ENCODE peak calls at places on chromosome 2, in four cellular contexts. J, T, F and E are unnamed samples. For H3K27me3, the result is how much of the 10 kb centered on the place peaks cover.

GRCh38 chr2:30433902-30434301 is 13.1 kb upstream of the LCLAT1 start:
- DNase-seq in J (no peak), T (no peak), F (no peak), E (peak)

GRCh38 chr2:63425079-63425416 is 163.2 kb downstream of the WDPCP start:
- DNase-seq in J (no peak), T (no peak), F (no peak), E (no peak)

GRCh38 chr2:102342888-102343287 is 12.7 kb upstream of the IL18R1 start:
- DNase-seq in J (no peak), T (no peak), F (no peak), E (no peak)

GRCh38 chr2:221343524-221343923 is 228.6 kb downstream of the EPHA4 start:
- DNase-seq in J (no peak), T (no peak), F (no peak), E (no peak)

GRCh38 chr2:17615728-17616351 is 75.3 kb downstream of the VSNL1 start:
- DNase-seq in J (no peak), T (no peak), F (no peak), E (peak)

GRCh38 chr2:133790706-133791105 is 222.4 kb upstream of the NCKAP5 start:
- DNase-seq in J (no peak), T (no peak), F (no peak), E (peak)

GRCh38 chr2:60520477-60520876 is 33.0 kb downstream of the BCL11A start:
- DNase-seq in J (no peak), T (no peak), F (no peak), E (no peak)

GRCh38 chr2:241775223-241776177 is 1.1 kb upstream of the GAL3ST2 start:
- DNase-seq in J (no peak), T (no peak), F (peak), E (no peak)

GRCh38 chr2:133270550-133270949 is 297.7 kb downstream of the NCKAP5 start:
- DNase-seq in J (no peak), T (no peak), F (no peak), E (no peak)

GRCh38 chr2:128644745-128645256 is 326.1 kb upstream of the HS6ST1 start:
- DNase-seq in J (peak), T (peak), F (peak), E (no peak)

GRCh38 chr2:208386546-208386945 is 20.0 kb upstream of the PTH2R start:
- DNase-seq in J (no peak), T (no peak), F (no peak), E (no peak)

GRCh38 chr2:63226297-63226696 is 175.7 kb downstream of the OTX1 start:
- DNase-seq in J (no peak), T (no peak), F (no peak), E (no peak)

GRCh38 chr2:4930704-4931103 is 761.5 kb upstream of the SOX11 start:
- DNase-seq in J (no peak), T (no peak), F (no peak), E (no peak)

GRCh38 chr2:237281900-237282306 is 132.1 kb downstream of the COL6A3 start:
- DNase-seq in J (no peak), T (no peak), F (no peak), E (peak)

GRCh38 chr2:96264656-96265348 is 995 bp downstream of the TMEM127 start:
- DNase-seq in J (peak), T (no peak), F (no peak), E (peak)

GRCh38 chr2:238030422-238031155 is 30.2 kb upstream of the SCLY start:
- DNase-seq in J (no peak), T (no peak), F (no peak), E (no peak)

GRCh38 chr2:204072443-204073324 is 136.1 kb downstream of the ICOS start:
- DNase-seq in J (peak), T (peak), F (no peak), E (peak)

GRCh38 chr2:222433381-222434173 is 9.2 kb downstream of the SGPP2 start:
- DNase-seq in J (no peak), T (no peak), F (no peak), E (no peak)

GRCh38 chr2:216497808-216498366 is 757 bp upstream of the RPL37A start:
- DNase-seq in J (no peak), T (no peak), F (no peak), E (no peak)

GRCh38 chr2:9249036-9249800 is 42.6 kb downstream of the ASAP2 start:
- DNase-seq in J (no peak), T (no peak), F (no peak), E (peak)

GRCh38 chr2:224025874-224026273 is 13.2 kb downstream of the SERPINE2 start:
- DNase-seq in J (no peak), T (no peak), F (no peak), E (no peak)

GRCh38 chr2:29012211-29012681 is 31.1 kb downstream of the TOGARAM2 start:
- DNase-seq in J (no peak), T (no peak), F (no peak), E (no peak)

GRCh38 chr2:98333922-98334321 is 12.3 kb upstream of the CNGA3 start:
- DNase-seq in J (no peak), T (no peak), F (no peak), E (no peak)

GRCh38 chr2:171383141-171383540 is 50.6 kb downstream of the METTL8 start:
- DNase-seq in J (no peak), T (no peak), F (no peak), E (no peak)

GRCh38 chr2:28631514-28632206 is 120.0 kb upstream of the PPP1CB start:
- DNase-seq in J (no peak), T (no peak), F (no peak), E (no peak)

GRCh38 chr2:241728627-241729026 is 5.8 kb upstream of the D2HGDH start:
- DNase-seq in J (no peak), T (no peak), F (no peak), E (no peak)

GRCh38 chr2:100785621-100786296 is 34.2 kb upstream of the NPAS2 start:
- DNase-seq in J (no peak), T (no peak), F (no peak), E (no peak)

GRCh38 chr2:169276045-169276444 is 86.3 kb downstream of the LRP2 start:
- DNase-seq in J (no peak), T (no peak), F (no peak), E (no peak)

GRCh38 chr2:75559633-75560021 is 1.1 kb downstream of the EVA1A start:
- DNase-seq in J (no peak), T (no peak), F (no peak), E (no peak)

GRCh38 chr2:190942697-190943096 is 62.1 kb downstream of the GLS start:
- DNase-seq in J (no peak), T (no peak), F (no peak), E (no peak)

GRCh38 chr2:42297322-42297936 is 63.6 kb downstream of the COX7A2L start:
- DNase-seq in J (no peak), T (no peak), F (no peak), E (no peak)

GRCh38 chr2:7845332-7845731 is 836.5 kb upstream of the ID2 start:
- DNase-seq in J (no peak), T (no peak), F (no peak), E (peak)

GRCh38 chr2:36058953-36059352 is 296.6 kb upstream of the CRIM1 start:
- DNase-seq in J (no peak), T (no peak), F (no peak), E (no peak)

GRCh38 chr2:46632349-46632748 is 153.0 kb downstream of the TMEM247 start:
- DNase-seq in J (peak), T (no peak), F (no peak), E (no peak)

GRCh38 chr2:163469561-163469962 is 266.2 kb downstream of the FIGN start:
- DNase-seq in J (no peak), T (peak), F (no peak), E (no peak)

GRCh38 chr2:177772529-177772928 is 300.0 kb downstream of the PDE11A start:
- DNase-seq in J (peak), T (no peak), F (no peak), E (peak)

GRCh38 chr2:148813603-148814065 is 61.4 kb upstream of the KIF5C start:
- DNase-seq in J (peak), T (peak), F (no peak), E (no peak)

GRCh38 chr2:191386938-191387536 is 141.8 kb downstream of the MYO1B start:
- DNase-seq in J (no peak), T (no peak), F (no peak), E (peak)

GRCh38 chr2:230614913-230615332 is 97.7 kb upstream of the CAB39 start:
- DNase-seq in J (no peak), T (no peak), F (no peak), E (no peak)

GRCh38 chr2:179861027-179861776 is at the start of gene ZNF385B:
- DNase-seq in J (peak), T (peak), F (peak), E (no peak)
- H3K27me3 ChIP-seq in J (under half), T (under half), F (under half), E (under half)

GRCh38 chr2:118845843-118846666 is 1.4 kb downstream of the EN1 start:
- DNase-seq in J (peak), T (no peak), F (no peak), E (no peak)

GRCh38 chr2:118848381-118849225 is 1.2 kb upstream of the EN1 start:
- DNase-seq in J (peak), T (no peak), F (no peak), E (no peak)

GRCh38 chr2:118847447-118848172 is at the start of gene EN1:
- DNase-seq in J (peak), T (no peak), F (no peak), E (no peak)

GRCh38 chr2:118845005-118845842 is 2.2 kb downstream of the EN1 start:
- DNase-seq in J (peak), T (no peak), F (no peak), E (no peak)

DNA sequence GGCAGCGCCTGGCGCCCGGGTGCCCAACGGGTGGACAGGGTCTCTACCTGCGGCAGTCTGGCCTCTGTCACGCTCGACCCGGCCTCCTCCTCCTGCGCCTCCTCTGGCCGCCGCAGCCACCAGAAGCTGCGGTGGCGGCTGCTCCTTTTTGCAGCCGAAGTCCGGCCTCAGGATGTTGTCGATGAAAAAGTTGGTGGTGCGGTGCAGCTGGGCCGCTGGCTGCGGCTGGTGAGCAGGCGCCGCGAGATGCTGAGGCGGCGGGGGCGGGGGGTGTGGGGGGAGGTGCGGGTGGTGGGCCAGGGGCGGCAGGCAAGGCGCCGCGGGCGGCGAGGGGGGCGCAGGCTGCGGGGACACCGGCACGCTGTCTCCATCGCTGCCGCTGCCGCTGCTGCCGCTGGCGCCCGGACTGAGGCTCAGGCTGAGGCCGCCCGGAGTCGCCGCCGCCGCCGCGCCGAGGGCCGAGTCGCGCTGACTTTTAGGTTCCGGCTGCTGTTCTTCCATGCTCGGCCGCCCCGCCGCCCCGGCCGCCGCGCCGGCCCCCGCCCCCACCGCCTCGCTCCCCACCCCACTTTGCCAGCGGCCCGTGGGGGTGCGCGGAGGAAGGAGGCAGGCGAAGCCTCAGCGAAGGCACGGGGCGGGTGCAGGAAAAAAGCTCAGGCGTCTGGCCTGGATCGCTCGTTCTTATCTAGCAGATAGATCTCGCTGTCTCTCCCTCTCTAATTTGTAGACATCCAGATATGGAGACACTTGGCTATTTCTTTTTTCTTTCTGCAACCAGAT is 591 bp downstream of the EN1 start:
- DNase-seq in J (peak), T (no peak), F (no peak), E (no peak)
- H3K27me3 ChIP-seq in J (half or more), T (half or more), F (under half), E (half or more)

GRCh38 chr2:219517954-219518778 is 3.9 kb downstream of the ASIC4 start:
- DNase-seq in J (no peak), T (no peak), F (no peak), E (no peak)
- H3K27me3 ChIP-seq in J (half or more), T (under half), F (under half), E (under half)

GRCh38 chr2:161424992-161425391 is 8.9 kb downstream of the TBR1 start:
- DNase-seq in J (no peak), T (no peak), F (no peak), E (no peak)
- H3K27me3 ChIP-seq in J (half or more), T (half or more), F (under half), E (half or more)

DNA sequence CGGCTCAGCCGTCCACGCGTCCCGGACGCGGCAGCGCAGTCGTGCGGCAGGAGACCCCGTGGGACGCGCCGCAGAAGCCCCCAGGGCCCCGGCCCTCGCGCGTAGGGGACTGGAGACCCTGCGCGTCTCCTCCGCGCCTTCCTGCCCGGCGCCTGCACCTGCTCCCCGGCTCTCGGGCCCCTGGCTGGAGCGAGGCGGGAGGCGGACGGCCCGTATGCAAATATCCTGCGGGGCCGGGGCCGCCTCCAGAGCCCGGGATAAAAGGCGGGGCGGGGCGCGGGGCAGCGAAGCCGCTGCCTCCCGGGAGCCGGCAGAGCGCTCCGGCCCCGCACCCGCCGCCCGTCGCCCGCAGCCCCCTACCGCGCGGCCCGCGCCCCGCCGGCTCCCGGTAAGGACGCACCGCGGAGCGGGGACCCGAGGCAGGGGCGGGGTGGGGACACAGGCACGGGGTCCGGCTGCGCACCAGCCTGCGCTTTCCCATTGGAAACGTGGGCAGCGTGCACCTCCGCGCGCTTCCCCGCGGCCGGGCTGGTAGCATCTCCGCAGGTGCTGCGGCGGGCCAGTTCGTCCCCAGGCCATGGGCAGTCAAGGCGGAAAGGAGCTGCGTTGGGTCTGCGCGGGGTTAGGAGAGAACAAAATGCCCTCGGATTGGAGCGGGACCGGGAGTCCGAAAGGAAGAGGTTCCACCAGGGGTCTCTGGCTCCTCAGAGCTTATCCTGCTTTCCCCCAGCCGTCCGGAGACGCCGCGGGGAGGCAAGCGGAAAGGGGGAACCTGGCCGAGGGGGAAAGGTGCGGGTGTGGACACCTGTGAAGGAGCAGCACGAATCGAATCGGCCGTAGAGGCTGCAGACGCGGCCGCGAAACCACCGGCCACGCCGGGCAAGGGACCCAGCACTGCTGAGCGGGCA is at the start of gene ATP6V1C2:
- DNase-seq in J (peak), T (no peak), F (peak), E (no peak)
- H3K27me3 ChIP-seq in J (half or more), T (under half), F (under half), E (under half)

GRCh38 chr2:121960251-121960650 is 204.8 kb downstream of the TSN start:
- DNase-seq in J (no peak), T (no peak), F (no peak), E (no peak)

GRCh38 chr2:121955313-121956211 is 200.1 kb downstream of the TSN start:
- DNase-seq in J (no peak), T (no peak), F (no peak), E (no peak)
- H3K27me3 ChIP-seq in J (under half), T (under half), F (under half), E (under half)

GRCh38 chr2:74516650-74517049 is 2.4 kb downstream of the TLX2 start:
- DNase-seq in J (no peak), T (no peak), F (no peak), E (no peak)
- H3K27me3 ChIP-seq in J (half or more), T (half or more), F (under half), E (half or more)

GRCh38 chr2:84876369-84876768 is 4.5 kb downstream of the TRABD2A start:
- DNase-seq in J (no peak), T (no peak), F (no peak), E (no peak)
- H3K27me3 ChIP-seq in J (half or more), T (under half), F (under half), E (under half)

GRCh38 chr2:70793450-70793849 is 3.0 kb upstream of the FIGLA start:
- DNase-seq in J (no peak), T (no peak), F (no peak), E (no peak)

GRCh38 chr2:70799706-70800105 is 9.3 kb upstream of the FIGLA start:
- DNase-seq in J (no peak), T (no peak), F (no peak), E (no peak)

GRCh38 chr2:70795164-70795995 is 4.9 kb upstream of the FIGLA start:
- DNase-seq in J (no peak), T (no peak), F (no peak), E (no peak)

GRCh38 chr2:70797502-70797901 is 7.1 kb upstream of the FIGLA start:
- DNase-seq in J (no peak), T (no peak), F (no peak), E (no peak)

DNA sequence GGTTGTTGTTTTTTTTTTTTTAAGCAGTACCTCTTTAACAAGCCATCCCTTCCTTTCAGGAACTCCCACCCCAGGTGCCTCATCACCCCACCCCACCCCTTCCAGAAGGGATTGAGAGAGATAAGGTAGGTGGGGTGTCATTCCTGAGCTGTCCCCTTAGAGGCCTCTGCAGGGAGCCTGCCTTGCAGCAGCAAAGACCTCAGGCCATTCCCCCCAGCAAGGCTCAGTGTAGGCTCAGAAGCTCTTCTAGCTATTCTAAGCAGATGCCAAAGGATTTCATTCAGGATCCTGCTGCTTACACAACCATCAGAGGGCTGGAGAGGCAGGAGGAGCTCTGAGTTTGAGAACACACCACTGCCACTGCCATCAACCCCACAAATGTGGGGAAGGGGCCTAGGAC is 5.8 kb upstream of the FIGLA start:
- DNase-seq in J (peak), T (no peak), F (no peak), E (no peak)
- H3K27me3 ChIP-seq in J (under half), T (under half), F (under half), E (under half)

DNA sequence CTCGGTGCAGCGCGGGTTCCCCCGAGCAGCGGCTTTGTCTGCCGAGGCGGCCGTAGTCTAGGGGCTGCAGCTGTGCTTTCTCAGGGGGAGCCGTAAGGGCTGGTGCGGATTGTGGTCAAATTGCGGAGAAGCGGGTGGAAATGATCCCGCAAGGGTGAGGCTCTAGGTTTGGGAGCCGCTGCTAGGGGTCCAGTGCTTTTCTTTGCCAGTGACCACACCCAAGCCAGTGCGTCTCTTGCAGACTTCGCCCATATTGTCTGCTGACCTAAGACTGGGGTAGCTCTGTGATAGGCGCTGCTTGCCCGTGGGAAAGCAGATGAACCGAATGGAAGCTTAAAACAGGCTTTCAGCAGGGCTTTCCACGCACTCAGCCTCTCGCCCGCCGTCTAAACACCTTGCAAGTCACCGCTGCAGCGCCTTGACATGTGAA is 2.1 kb downstream of the DPYSL5 start:
- DNase-seq in J (peak), T (no peak), F (no peak), E (no peak)
- H3K27me3 ChIP-seq in J (under half), T (under half), F (under half), E (half or more)